ENCODE peak calls at places on chromosomes 6 and 20, in six cellular contexts. W is T-cell; K is caudate nucleus; U is astrocyte of the spinal cord; P is NK-92 treated with Interleukin-12 subunit alpha and Interleukin-12 subunit beta, amount 100 ng/mL, for 24 hours; N is LoVo. C is an unnamed sample.

GRCh38 chr6:147331401-147331800 is 127.2 kb downstream of the STXBP5 start:
- DNase-seq in P (no peak), W (no peak), U (no peak), K (no peak), N (no peak), C (no peak)

GRCh38 chr20:29298271-29298590 is 1959.2 kb upstream of the DEFB115 start:
- DNase-seq in P (no peak), K (no peak), W (no peak), N (no peak), U (no peak), C (no peak)

GRCh38 chr6:51514396-51515051 is 572.9 kb downstream of the PKHD1 start:
- DNase-seq in U (peak), W (no peak), N (no peak), K (no peak), P (no peak), C (no peak)

GRCh38 chr6:44534291-44534690 is 146.8 kb downstream of the CDC5L start:
- DNase-seq in K (no peak), N (no peak), U (no peak), W (no peak), P (no peak), C (no peak)

GRCh38 chr6:162887981-162888689 is 160.4 kb downstream of the PACRG start:
- DNase-seq in W (no peak), N (no peak), K (no peak), P (no peak), U (no peak), C (no peak)

GRCh38 chr20:39960522-39961420 is 728.3 kb downstream of the MAFB start:
- DNase-seq in K (no peak), N (no peak), U (no peak), P (no peak), W (no peak), C (no peak)

GRCh38 chr6:163230901-163231300 is 183.6 kb upstream of the QKI start:
- DNase-seq in K (no peak), N (no peak), W (no peak), P (no peak), U (no peak), C (no peak)

GRCh38 chr20:63357921-63358905 is 2.9 kb downstream of the CHRNA4 start:
- DNase-seq in K (no peak), N (no peak), W (no peak), P (no peak), U (no peak), C (no peak)

GRCh38 chr6:40588480-40588879 is 1.3 kb upstream of the LRFN2 start:
- DNase-seq in K (no peak), W (no peak), U (no peak), P (no peak), N (no peak), C (no peak)

GRCh38 chr20:25289886-25290597 is 42.2 kb downstream of the PYGB start:
- DNase-seq in N (no peak), U (no peak), P (no peak), K (no peak), W (no peak), C (no peak)

GRCh38 chr20:11047559-11047958 is 373.8 kb upstream of the JAG1 start:
- DNase-seq in N (peak), U (peak), K (no peak), W (no peak), P (no peak), C (no peak)

GRCh38 chr6:22145823-22146379 is 150.9 kb downstream of the PRL start:
- DNase-seq in W (no peak), N (no peak), K (peak), P (no peak), U (peak), C (peak)

GRCh38 chr6:22653980-22654610 is 84.7 kb downstream of the HDGFL1 start:
- DNase-seq in N (no peak), K (no peak), W (no peak), U (no peak), P (no peak), C (no peak)

GRCh38 chr6:153790881-153791473 is 248.1 kb upstream of the OPRM1 start:
- DNase-seq in N (no peak), U (peak), P (no peak), W (no peak), K (no peak), C (no peak)

GRCh38 chr6:28809947-28810654 is 113.7 kb downstream of the TRIM27 start:
- DNase-seq in N (no peak), W (no peak), U (no peak), K (no peak), P (no peak), C (no peak)

GRCh38 chr6:113758725-113759576 is 98.2 kb upstream of the MARCKS start:
- DNase-seq in P (no peak), N (no peak), W (no peak), K (no peak), U (no peak), C (no peak)

GRCh38 chr6:157682856-157683481 is 140.1 kb upstream of the SNX9 start:
- DNase-seq in K (no peak), P (no peak), W (no peak), N (peak), U (no peak), C (no peak)

GRCh38 chr20:50380697-50381040 is 129.5 kb upstream of the PTPN1 start:
- DNase-seq in U (peak), N (no peak), K (no peak), W (no peak), P (no peak), C (no peak)

GRCh38 chr6:132888701-132889100 is 74.3 kb downstream of the RPS12 start:
- DNase-seq in P (no peak), N (no peak), K (no peak), U (peak), W (no peak), C (no peak)

GRCh38 chr6:149150999-149151398 is 166.5 kb upstream of the TAB2 start:
- DNase-seq in W (no peak), K (no peak), P (peak), U (no peak), N (no peak), C (no peak)

GRCh38 chr6:158698876-158699440 is 49.1 kb downstream of the SYTL3 start:
- DNase-seq in K (no peak), P (no peak), W (no peak), N (no peak), U (no peak), C (no peak)

GRCh38 chr6:20377623-20378265 is 23.9 kb upstream of the E2F3 start:
- DNase-seq in N (no peak), P (no peak), W (no peak), U (peak), K (no peak), C (no peak)

GRCh38 chr20:49381558-49382493 is 100.6 kb downstream of the KCNB1 start:
- DNase-seq in W (no peak), N (peak), P (no peak), K (no peak), U (peak), C (peak)

GRCh38 chr6:47093169-47093568 is 51.0 kb upstream of the ADGRF1 start:
- DNase-seq in K (no peak), P (no peak), U (no peak), W (no peak), N (no peak), C (no peak)

GRCh38 chr20:59265298-59265697 is 35.1 kb upstream of the EDN3 start:
- DNase-seq in W (no peak), N (no peak), U (no peak), P (no peak), K (no peak), C (no peak)

GRCh38 chr6:25172819-25173218 is 106.4 kb upstream of the CARMIL1 start:
- DNase-seq in W (no peak), U (peak), K (no peak), N (no peak), P (no peak), C (no peak)

GRCh38 chr6:134315974-134316391 is 1.9 kb downstream of the SGK1 start:
- DNase-seq in W (no peak), P (no peak), U (no peak), K (peak), N (no peak), C (peak)

GRCh38 chr20:891121-892080 is 24.7 kb downstream of the ANGPT4 start:
- DNase-seq in N (no peak), K (no peak), W (no peak), P (no peak), U (no peak), C (peak)

GRCh38 chr6:126038234-126038633 is 51.9 kb downstream of the TRMT11 start:
- DNase-seq in K (no peak), N (no peak), P (no peak), W (no peak), U (no peak), C (no peak)

GRCh38 chr6:3422457-3422816 is 34.4 kb downstream of the SLC22A23 start:
- DNase-seq in P (no peak), N (no peak), U (no peak), W (no peak), K (no peak), C (no peak)

GRCh38 chr20:42277203-42277602 is 659.0 kb upstream of the CHD6 start:
- DNase-seq in P (no peak), U (no peak), W (no peak), N (no peak), K (no peak), C (no peak)

GRCh38 chr6:149236584-149236983 is 80.9 kb upstream of the TAB2 start:
- DNase-seq in W (no peak), N (no peak), P (no peak), K (no peak), U (peak), C (no peak)

GRCh38 chr6:117380298-117380697 is 45.4 kb downstream of the ROS1 start:
- DNase-seq in W (no peak), N (no peak), P (no peak), K (no peak), U (no peak), C (no peak)

C was measured in substantia nigra.